ENCODE peak calls at places on chromosomes 13 and 19, in ten cellular contexts. One of them, this sample, is unnamed.

GRCh38 chr13:101417043-101417406 is 717 bp upstream of the NALCN start:
- DNase-seq in fibroblast of gingiva: no peak
- DNase-seq in activated CD4-positive, CD25-positive, alpha-beta regulatory T cell treated with anti-CD3 and anti-CD28 coated beads, Interleukin-2, amount 50 U/mL, for 16 hours: no peak
- DNase-seq in anterior cingulate cortex: no peak
- DNase-seq in stimulated activated CD4-positive, alpha-beta T cell treated with anti-CD3 and anti-CD28 coated beads, Interleukin-2, amount 100 ng/mL, for 24 hours: no peak
- DNase-seq in HT-29: no peak
- DNase-seq in T-helper 1 cell: no peak
- DNase-seq in CD4-positive, CD25-positive, alpha-beta regulatory T cell: no peak
- DNase-seq in A549: peak
- DNase-seq in CD4-positive, alpha-beta T cell: no peak
- DNase-seq in this sample: no peak

GRCh38 chr13:103031332-103031873 is 34.8 kb downstream of the SLC10A2 start:
- DNase-seq in fibroblast of gingiva: no peak
- DNase-seq in activated CD4-positive, CD25-positive, alpha-beta regulatory T cell treated with anti-CD3 and anti-CD28 coated beads, Interleukin-2, amount 50 U/mL, for 16 hours: no peak
- DNase-seq in anterior cingulate cortex: no peak
- DNase-seq in stimulated activated CD4-positive, alpha-beta T cell treated with anti-CD3 and anti-CD28 coated beads, Interleukin-2, amount 100 ng/mL, for 24 hours: no peak
- DNase-seq in HT-29: no peak
- DNase-seq in T-helper 1 cell: no peak
- DNase-seq in CD4-positive, CD25-positive, alpha-beta regulatory T cell: no peak
- DNase-seq in A549: no peak
- DNase-seq in CD4-positive, alpha-beta T cell: no peak
- DNase-seq in this sample: no peak

GRCh38 chr19:14496029-14496848 is at the start of gene GIPC1:
- DNase-seq in fibroblast of gingiva: peak
- DNase-seq in activated CD4-positive, CD25-positive, alpha-beta regulatory T cell treated with anti-CD3 and anti-CD28 coated beads, Interleukin-2, amount 50 U/mL, for 16 hours: peak
- DNase-seq in anterior cingulate cortex: peak
- DNase-seq in stimulated activated CD4-positive, alpha-beta T cell treated with anti-CD3 and anti-CD28 coated beads, Interleukin-2, amount 100 ng/mL, for 24 hours: peak
- DNase-seq in HT-29: peak
- DNase-seq in T-helper 1 cell: peak
- DNase-seq in CD4-positive, CD25-positive, alpha-beta regulatory T cell: peak
- DNase-seq in A549: peak
- DNase-seq in CD4-positive, alpha-beta T cell: peak
- DNase-seq in this sample: peak

GRCh38 chr19:29882719-29883105 is 59.3 kb upstream of the URI1 start:
- DNase-seq in fibroblast of gingiva: no peak
- DNase-seq in activated CD4-positive, CD25-positive, alpha-beta regulatory T cell treated with anti-CD3 and anti-CD28 coated beads, Interleukin-2, amount 50 U/mL, for 16 hours: no peak
- DNase-seq in anterior cingulate cortex: no peak
- DNase-seq in stimulated activated CD4-positive, alpha-beta T cell treated with anti-CD3 and anti-CD28 coated beads, Interleukin-2, amount 100 ng/mL, for 24 hours: no peak
- DNase-seq in HT-29: no peak
- DNase-seq in T-helper 1 cell: no peak
- DNase-seq in CD4-positive, CD25-positive, alpha-beta regulatory T cell: no peak
- DNase-seq in A549: no peak
- DNase-seq in CD4-positive, alpha-beta T cell: no peak
- DNase-seq in this sample: no peak

GRCh38 chr13:71252191-71252704 is 614.8 kb downstream of the DACH1 start:
- DNase-seq in fibroblast of gingiva: no peak
- DNase-seq in activated CD4-positive, CD25-positive, alpha-beta regulatory T cell treated with anti-CD3 and anti-CD28 coated beads, Interleukin-2, amount 50 U/mL, for 16 hours: no peak
- DNase-seq in anterior cingulate cortex: no peak
- DNase-seq in stimulated activated CD4-positive, alpha-beta T cell treated with anti-CD3 and anti-CD28 coated beads, Interleukin-2, amount 100 ng/mL, for 24 hours: no peak
- DNase-seq in HT-29: peak
- DNase-seq in T-helper 1 cell: no peak
- DNase-seq in CD4-positive, CD25-positive, alpha-beta regulatory T cell: no peak
- DNase-seq in A549: no peak
- DNase-seq in CD4-positive, alpha-beta T cell: no peak
- DNase-seq in this sample: no peak

GRCh38 chr13:113659337-113659736 is 1.3 kb upstream of the ATP4B start:
- DNase-seq in fibroblast of gingiva: no peak
- DNase-seq in activated CD4-positive, CD25-positive, alpha-beta regulatory T cell treated with anti-CD3 and anti-CD28 coated beads, Interleukin-2, amount 50 U/mL, for 16 hours: no peak
- DNase-seq in anterior cingulate cortex: no peak
- DNase-seq in stimulated activated CD4-positive, alpha-beta T cell treated with anti-CD3 and anti-CD28 coated beads, Interleukin-2, amount 100 ng/mL, for 24 hours: no peak
- DNase-seq in HT-29: no peak
- DNase-seq in T-helper 1 cell: no peak
- DNase-seq in CD4-positive, CD25-positive, alpha-beta regulatory T cell: no peak
- DNase-seq in A549: no peak
- DNase-seq in CD4-positive, alpha-beta T cell: no peak
- DNase-seq in this sample: no peak

GRCh38 chr19:48997972-48998371 is 4.3 kb downstream of the RUVBL2 start:
- DNase-seq in fibroblast of gingiva: no peak
- DNase-seq in activated CD4-positive, CD25-positive, alpha-beta regulatory T cell treated with anti-CD3 and anti-CD28 coated beads, Interleukin-2, amount 50 U/mL, for 16 hours: no peak
- DNase-seq in anterior cingulate cortex: no peak
- DNase-seq in stimulated activated CD4-positive, alpha-beta T cell treated with anti-CD3 and anti-CD28 coated beads, Interleukin-2, amount 100 ng/mL, for 24 hours: peak
- DNase-seq in HT-29: peak
- DNase-seq in T-helper 1 cell: no peak
- DNase-seq in CD4-positive, CD25-positive, alpha-beta regulatory T cell: peak
- DNase-seq in A549: peak
- DNase-seq in CD4-positive, alpha-beta T cell: peak
- DNase-seq in this sample: no peak

GRCh38 chr19:48556163-48556562 is 4.2 kb downstream of the SULT2B1 start:
- DNase-seq in fibroblast of gingiva: peak
- DNase-seq in activated CD4-positive, CD25-positive, alpha-beta regulatory T cell treated with anti-CD3 and anti-CD28 coated beads, Interleukin-2, amount 50 U/mL, for 16 hours: no peak
- DNase-seq in anterior cingulate cortex: no peak
- DNase-seq in stimulated activated CD4-positive, alpha-beta T cell treated with anti-CD3 and anti-CD28 coated beads, Interleukin-2, amount 100 ng/mL, for 24 hours: no peak
- DNase-seq in HT-29: peak
- DNase-seq in T-helper 1 cell: no peak
- DNase-seq in CD4-positive, CD25-positive, alpha-beta regulatory T cell: no peak
- DNase-seq in A549: peak
- DNase-seq in CD4-positive, alpha-beta T cell: no peak
- DNase-seq in this sample: no peak

GRCh38 chr13:113224486-113224885 is 15.1 kb downstream of the CUL4A start:
- DNase-seq in fibroblast of gingiva: no peak
- DNase-seq in activated CD4-positive, CD25-positive, alpha-beta regulatory T cell treated with anti-CD3 and anti-CD28 coated beads, Interleukin-2, amount 50 U/mL, for 16 hours: no peak
- DNase-seq in anterior cingulate cortex: no peak
- DNase-seq in stimulated activated CD4-positive, alpha-beta T cell treated with anti-CD3 and anti-CD28 coated beads, Interleukin-2, amount 100 ng/mL, for 24 hours: no peak
- DNase-seq in HT-29: no peak
- DNase-seq in T-helper 1 cell: no peak
- DNase-seq in CD4-positive, CD25-positive, alpha-beta regulatory T cell: no peak
- DNase-seq in A549: no peak
- DNase-seq in CD4-positive, alpha-beta T cell: no peak
- DNase-seq in this sample: peak

GRCh38 chr19:5974721-5975387 is 3.1 kb downstream of the RANBP3 start:
- DNase-seq in fibroblast of gingiva: no peak
- DNase-seq in activated CD4-positive, CD25-positive, alpha-beta regulatory T cell treated with anti-CD3 and anti-CD28 coated beads, Interleukin-2, amount 50 U/mL, for 16 hours: no peak
- DNase-seq in anterior cingulate cortex: no peak
- DNase-seq in stimulated activated CD4-positive, alpha-beta T cell treated with anti-CD3 and anti-CD28 coated beads, Interleukin-2, amount 100 ng/mL, for 24 hours: peak
- DNase-seq in HT-29: no peak
- DNase-seq in T-helper 1 cell: peak
- DNase-seq in CD4-positive, CD25-positive, alpha-beta regulatory T cell: peak
- DNase-seq in A549: no peak
- DNase-seq in CD4-positive, alpha-beta T cell: no peak
- DNase-seq in this sample: no peak

GRCh38 chr13:110444226-110444653 is 117.3 kb downstream of the RAB20 start:
- DNase-seq in fibroblast of gingiva: peak
- DNase-seq in activated CD4-positive, CD25-positive, alpha-beta regulatory T cell treated with anti-CD3 and anti-CD28 coated beads, Interleukin-2, amount 50 U/mL, for 16 hours: no peak
- DNase-seq in anterior cingulate cortex: no peak
- DNase-seq in stimulated activated CD4-positive, alpha-beta T cell treated with anti-CD3 and anti-CD28 coated beads, Interleukin-2, amount 100 ng/mL, for 24 hours: no peak
- DNase-seq in HT-29: peak
- DNase-seq in T-helper 1 cell: no peak
- DNase-seq in CD4-positive, CD25-positive, alpha-beta regulatory T cell: no peak
- DNase-seq in A549: no peak
- DNase-seq in CD4-positive, alpha-beta T cell: no peak
- DNase-seq in this sample: peak

GRCh38 chr13:27043013-27043412 is 128.6 kb downstream of the USP12 start:
- DNase-seq in fibroblast of gingiva: peak
- DNase-seq in activated CD4-positive, CD25-positive, alpha-beta regulatory T cell treated with anti-CD3 and anti-CD28 coated beads, Interleukin-2, amount 50 U/mL, for 16 hours: no peak
- DNase-seq in anterior cingulate cortex: peak
- DNase-seq in stimulated activated CD4-positive, alpha-beta T cell treated with anti-CD3 and anti-CD28 coated beads, Interleukin-2, amount 100 ng/mL, for 24 hours: no peak
- DNase-seq in HT-29: peak
- DNase-seq in T-helper 1 cell: no peak
- DNase-seq in CD4-positive, CD25-positive, alpha-beta regulatory T cell: no peak
- DNase-seq in A549: peak
- DNase-seq in CD4-positive, alpha-beta T cell: no peak
- DNase-seq in this sample: no peak

GRCh38 chr19:52498571-52498970 is 28.9 kb upstream of the ZNF808 start:
- DNase-seq in fibroblast of gingiva: no peak
- DNase-seq in activated CD4-positive, CD25-positive, alpha-beta regulatory T cell treated with anti-CD3 and anti-CD28 coated beads, Interleukin-2, amount 50 U/mL, for 16 hours: no peak
- DNase-seq in anterior cingulate cortex: no peak
- DNase-seq in stimulated activated CD4-positive, alpha-beta T cell treated with anti-CD3 and anti-CD28 coated beads, Interleukin-2, amount 100 ng/mL, for 24 hours: no peak
- DNase-seq in HT-29: no peak
- DNase-seq in T-helper 1 cell: no peak
- DNase-seq in CD4-positive, CD25-positive, alpha-beta regulatory T cell: no peak
- DNase-seq in A549: no peak
- DNase-seq in CD4-positive, alpha-beta T cell: no peak
- DNase-seq in this sample: no peak

GRCh38 chr19:1949304-1950101 is 8.5 kb downstream of the CSNK1G2 start:
- DNase-seq in fibroblast of gingiva: no peak
- DNase-seq in activated CD4-positive, CD25-positive, alpha-beta regulatory T cell treated with anti-CD3 and anti-CD28 coated beads, Interleukin-2, amount 50 U/mL, for 16 hours: no peak
- DNase-seq in anterior cingulate cortex: no peak
- DNase-seq in stimulated activated CD4-positive, alpha-beta T cell treated with anti-CD3 and anti-CD28 coated beads, Interleukin-2, amount 100 ng/mL, for 24 hours: no peak
- DNase-seq in HT-29: no peak
- DNase-seq in T-helper 1 cell: no peak
- DNase-seq in CD4-positive, CD25-positive, alpha-beta regulatory T cell: no peak
- DNase-seq in A549: no peak
- DNase-seq in CD4-positive, alpha-beta T cell: no peak
- DNase-seq in this sample: no peak

GRCh38 chr13:43573361-43573740 is 213.4 kb downstream of the ENOX1 start:
- DNase-seq in fibroblast of gingiva: no peak
- DNase-seq in activated CD4-positive, CD25-positive, alpha-beta regulatory T cell treated with anti-CD3 and anti-CD28 coated beads, Interleukin-2, amount 50 U/mL, for 16 hours: no peak
- DNase-seq in anterior cingulate cortex: no peak
- DNase-seq in stimulated activated CD4-positive, alpha-beta T cell treated with anti-CD3 and anti-CD28 coated beads, Interleukin-2, amount 100 ng/mL, for 24 hours: no peak
- DNase-seq in HT-29: no peak
- DNase-seq in T-helper 1 cell: no peak
- DNase-seq in CD4-positive, CD25-positive, alpha-beta regulatory T cell: no peak
- DNase-seq in A549: no peak
- DNase-seq in CD4-positive, alpha-beta T cell: no peak
- DNase-seq in this sample: no peak

GRCh38 chr13:109684836-109685602 is 101.4 kb downstream of the IRS2 start:
- DNase-seq in fibroblast of gingiva: no peak
- DNase-seq in activated CD4-positive, CD25-positive, alpha-beta regulatory T cell treated with anti-CD3 and anti-CD28 coated beads, Interleukin-2, amount 50 U/mL, for 16 hours: no peak
- DNase-seq in anterior cingulate cortex: no peak
- DNase-seq in stimulated activated CD4-positive, alpha-beta T cell treated with anti-CD3 and anti-CD28 coated beads, Interleukin-2, amount 100 ng/mL, for 24 hours: no peak
- DNase-seq in HT-29: peak
- DNase-seq in T-helper 1 cell: no peak
- DNase-seq in CD4-positive, CD25-positive, alpha-beta regulatory T cell: no peak
- DNase-seq in A549: no peak
- DNase-seq in CD4-positive, alpha-beta T cell: no peak
- DNase-seq in this sample: peak